ENCODE peak calls at places on chromosomes 2 and 18, in ten cellular contexts. J, Z, O, Q, B, U, Y, W, V and K are unnamed samples.

GRCh38 chr2:191222507-191222906 is 22.7 kb upstream of the MYO1B start:
- DNase-seq in J (no peak), Z (no peak), O (no peak), Q (no peak), B (no peak), U (no peak), Y (no peak), W (no peak), V (no peak), K (peak; percentile 15)

GRCh38 chr2:204899983-204900382 is 354.7 kb downstream of the PARD3B start:
- DNase-seq in J (no peak), Z (no peak), O (no peak), Q (no peak), B (no peak), U (no peak), Y (no peak), W (no peak), V (no peak), K (no peak)

GRCh38 chr2:177282101-177282573 is 17.6 kb upstream of the NFE2L2 start:
- DNase-seq in J (no peak), Z (no peak), O (no peak), Q (no peak), B (peak; percentile 25), U (no peak), Y (no peak), W (no peak), V (no peak), K (peak; percentile 38)

GRCh38 chr2:233084488-233084887 is 24.3 kb downstream of the INPP5D start:
- DNase-seq in J (peak; percentile 61), Z (no peak), O (peak; percentile 72), Q (peak; percentile 56), B (no peak), U (no peak), Y (no peak), W (no peak), V (no peak), K (no peak)

GRCh38 chr2:220101902-220102301 is 474.5 kb downstream of the SLC4A3 start:
- DNase-seq in J (no peak), Z (no peak), O (no peak), Q (no peak), B (no peak), U (no peak), Y (no peak), W (no peak), V (no peak), K (no peak)

GRCh38 chr2:241894681-241895426 is 25.3 kb downstream of the RTP5 start:
- DNase-seq in J (no peak), Z (no peak), O (no peak), Q (peak; percentile 24), B (no peak), U (no peak), Y (no peak), W (peak; percentile 82), V (peak; percentile 40), K (no peak)

GRCh38 chr2:231991664-231992063 is 30.2 kb downstream of the DIS3L2 start:
- DNase-seq in J (no peak), Z (no peak), O (no peak), Q (no peak), B (peak; percentile 69), U (no peak), Y (no peak), W (no peak), V (no peak), K (peak; percentile 32)

GRCh38 chr18:44851806-44852205 is 171.1 kb downstream of the SETBP1 start:
- DNase-seq in J (no peak), Z (no peak), O (no peak), Q (no peak), B (no peak), U (no peak), Y (no peak), W (no peak), V (no peak), K (no peak)

GRCh38 chr2:80302001-80302464 is 2.5 kb downstream of the LRRTM1 start:
- DNase-seq in J (no peak), Z (no peak), O (no peak), Q (no peak), B (no peak), U (no peak), Y (no peak), W (no peak), V (no peak), K (no peak)

GRCh38 chr2:221629478-221629877 is 57.4 kb upstream of the EPHA4 start:
- DNase-seq in J (no peak), Z (no peak), O (no peak), Q (no peak), B (peak; percentile 89), U (no peak), Y (no peak), W (no peak), V (no peak), K (peak; percentile 14)

GRCh38 chr2:21559354-21559753 is 435.6 kb downstream of the TDRD15 start:
- DNase-seq in J (no peak), Z (no peak), O (no peak), Q (no peak), B (peak; percentile 46), U (no peak), Y (no peak), W (no peak), V (no peak), K (no peak)

GRCh38 chr18:58241877-58242276 is 197.9 kb downstream of the NEDD4L start:
- DNase-seq in J (no peak), Z (no peak), O (no peak), Q (no peak), B (peak; percentile 75), U (no peak), Y (no peak), W (peak; percentile 53), V (no peak), K (peak; percentile 47)